ENCODE peak calls at places on chromosomes 11 and 22, in ten cellular contexts. One of them, this sample, is unnamed.

GRCh38 chr22:39926175-39927152 is 25.6 kb downstream of the GRAP2 start:
- DNase-seq in K562: no peak
- DNase-seq in suprapubic skin: no peak
- DNase-seq in A549: no peak
- DNase-seq in transverse colon: peak; percentile 28
- DNase-seq in upper lobe of left lung: no peak
- DNase-seq in H1: no peak
- DNase-seq in tibial nerve: no peak
- DNase-seq in ovary: no peak
- DNase-seq in SK-N-SH: no peak
- DNase-seq in this sample: no peak

GRCh38 chr11:12689029-12689755 is 15.0 kb downstream of the TEAD1 start:
- DNase-seq in K562: peak; percentile 29
- DNase-seq in suprapubic skin: no peak
- DNase-seq in A549: no peak
- DNase-seq in transverse colon: no peak
- DNase-seq in upper lobe of left lung: no peak
- DNase-seq in H1: no peak
- DNase-seq in tibial nerve: no peak
- DNase-seq in ovary: no peak
- DNase-seq in SK-N-SH: no peak
- DNase-seq in this sample: no peak

GRCh38 chr11:11584446-11584810 is 37.4 kb downstream of the GALNT18 start:
- DNase-seq in K562: no peak
- DNase-seq in suprapubic skin: no peak
- DNase-seq in A549: peak; percentile 82
- DNase-seq in transverse colon: no peak
- DNase-seq in upper lobe of left lung: no peak
- DNase-seq in H1: no peak
- DNase-seq in tibial nerve: no peak
- DNase-seq in ovary: no peak
- DNase-seq in SK-N-SH: no peak
- DNase-seq in this sample: no peak

GRCh38 chr11:61911701-61912529 is 5.5 kb downstream of the RAB3IL1 start:
- DNase-seq in K562: no peak
- DNase-seq in suprapubic skin: peak; percentile 72
- DNase-seq in A549: no peak
- DNase-seq in transverse colon: no peak
- DNase-seq in upper lobe of left lung: no peak
- DNase-seq in H1: no peak
- DNase-seq in tibial nerve: peak; percentile 15
- DNase-seq in ovary: peak; percentile 74
- DNase-seq in SK-N-SH: peak; percentile 25
- DNase-seq in this sample: peak; percentile 65

GRCh38 chr11:116906479-116906878 is 69.1 kb upstream of the APOA1 start:
- DNase-seq in K562: no peak
- DNase-seq in suprapubic skin: no peak
- DNase-seq in A549: no peak
- DNase-seq in transverse colon: no peak
- DNase-seq in upper lobe of left lung: no peak
- DNase-seq in H1: no peak
- DNase-seq in tibial nerve: no peak
- DNase-seq in ovary: no peak
- DNase-seq in SK-N-SH: no peak
- DNase-seq in this sample: no peak

GRCh38 chr22:23233746-23234408 is 53.6 kb downstream of the BCR start:
- DNase-seq in K562: no peak
- DNase-seq in suprapubic skin: no peak
- DNase-seq in A549: no peak
- DNase-seq in transverse colon: no peak
- DNase-seq in upper lobe of left lung: no peak
- DNase-seq in H1: no peak
- DNase-seq in tibial nerve: peak; percentile 61
- DNase-seq in ovary: no peak
- DNase-seq in SK-N-SH: peak; percentile 69
- DNase-seq in this sample: no peak

GRCh38 chr22:44109417-44109816 is 71.3 kb upstream of the PARVG start:
- DNase-seq in K562: no peak
- DNase-seq in suprapubic skin: no peak
- DNase-seq in A549: no peak
- DNase-seq in transverse colon: no peak
- DNase-seq in upper lobe of left lung: no peak
- DNase-seq in H1: no peak
- DNase-seq in tibial nerve: no peak
- DNase-seq in ovary: peak; percentile 2
- DNase-seq in SK-N-SH: peak; percentile 47
- DNase-seq in this sample: peak; percentile 17

GRCh38 chr11:81026008-81026407 is 1585.2 kb upstream of the TENM4 start:
- DNase-seq in K562: no peak
- DNase-seq in suprapubic skin: no peak
- DNase-seq in A549: no peak
- DNase-seq in transverse colon: no peak
- DNase-seq in upper lobe of left lung: no peak
- DNase-seq in H1: no peak
- DNase-seq in tibial nerve: no peak
- DNase-seq in ovary: no peak
- DNase-seq in SK-N-SH: no peak
- DNase-seq in this sample: no peak

DNA sequence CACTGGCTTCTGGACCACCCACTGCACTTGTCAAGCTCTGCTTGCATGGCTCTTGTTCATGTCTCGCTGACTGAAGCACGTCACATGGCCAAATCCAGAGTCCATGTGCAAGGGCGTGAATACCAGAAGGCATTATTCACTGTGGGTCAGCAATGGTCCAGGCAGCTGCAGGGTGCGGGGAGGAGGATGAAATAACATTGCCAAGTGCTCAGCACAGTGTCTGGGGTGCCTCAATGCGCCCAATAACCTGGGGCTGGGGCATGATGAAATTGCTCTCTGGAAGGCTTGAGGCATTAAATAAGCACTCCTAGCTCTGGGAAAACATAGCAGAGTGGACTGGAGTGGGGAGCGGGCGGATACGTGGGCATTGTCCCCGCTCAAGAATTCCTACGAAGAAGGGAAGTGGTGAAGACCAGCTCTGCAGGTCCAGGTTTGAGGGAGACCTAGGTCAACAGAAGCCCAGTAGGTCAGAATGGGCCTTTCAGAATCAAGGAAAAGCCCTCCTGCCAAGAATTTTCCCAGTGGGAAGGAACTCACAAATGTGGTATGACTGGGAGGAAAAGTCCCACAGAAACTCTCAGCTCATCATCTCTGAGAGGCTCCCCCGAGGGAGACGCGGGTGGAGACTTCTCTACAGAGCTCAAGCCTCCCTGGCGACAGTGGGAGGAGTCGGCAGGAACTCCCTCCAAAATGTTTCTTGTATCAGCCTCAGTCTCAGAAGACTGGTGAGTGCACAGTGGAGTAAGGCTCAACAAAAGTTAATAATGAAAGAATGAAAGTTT is 15.3 kb upstream of the ACCSL start:
- DNase-seq in K562: no peak
- DNase-seq in suprapubic skin: peak; percentile 72
- DNase-seq in A549: no peak
- DNase-seq in transverse colon: peak; percentile 16
- DNase-seq in upper lobe of left lung: no peak
- DNase-seq in H1: no peak
- DNase-seq in tibial nerve: no peak
- DNase-seq in ovary: no peak
- DNase-seq in SK-N-SH: no peak
- DNase-seq in this sample: no peak
- H3K4me3 ChIP-seq in K562: no peak overlapping the region
- H3K4me3 ChIP-seq in suprapubic skin: no peak overlapping the region
- H3K4me3 ChIP-seq in A549: no peak overlapping the region
- H3K4me3 ChIP-seq in transverse colon: no peak overlapping the region
- H3K4me3 ChIP-seq in upper lobe of left lung: no peak overlapping the region
- H3K4me3 ChIP-seq in H1: no peak overlapping the region
- H3K4me3 ChIP-seq in tibial nerve: no peak overlapping the region
- H3K4me3 ChIP-seq in ovary: no peak overlapping the region
- H3K4me3 ChIP-seq in SK-N-SH: no peak overlapping the region
- H3K4me3 ChIP-seq in this sample: no peak overlapping the region

GRCh38 chr11:126476256-126476970 is 120.9 kb downstream of the ST3GAL4 start:
- DNase-seq in K562: no peak
- DNase-seq in suprapubic skin: no peak
- DNase-seq in A549: no peak
- DNase-seq in transverse colon: no peak
- DNase-seq in upper lobe of left lung: no peak
- DNase-seq in H1: no peak
- DNase-seq in tibial nerve: no peak
- DNase-seq in ovary: no peak
- DNase-seq in SK-N-SH: peak; percentile 67
- DNase-seq in this sample: no peak

GRCh38 chr11:126474220-126474619 is 118.7 kb downstream of the ST3GAL4 start:
- DNase-seq in K562: no peak
- DNase-seq in suprapubic skin: no peak
- DNase-seq in A549: no peak
- DNase-seq in transverse colon: no peak
- DNase-seq in upper lobe of left lung: no peak
- DNase-seq in H1: no peak
- DNase-seq in tibial nerve: no peak
- DNase-seq in ovary: no peak
- DNase-seq in SK-N-SH: no peak
- DNase-seq in this sample: no peak

GRCh38 chr11:126475627-126475991 is 120.1 kb downstream of the ST3GAL4 start:
- DNase-seq in K562: peak; percentile 16
- DNase-seq in suprapubic skin: no peak
- DNase-seq in A549: no peak
- DNase-seq in transverse colon: no peak
- DNase-seq in upper lobe of left lung: no peak
- DNase-seq in H1: no peak
- DNase-seq in tibial nerve: no peak
- DNase-seq in ovary: no peak
- DNase-seq in SK-N-SH: no peak
- DNase-seq in this sample: no peak

GRCh38 chr11:126473269-126473668 is 117.8 kb downstream of the ST3GAL4 start:
- DNase-seq in K562: no peak
- DNase-seq in suprapubic skin: no peak
- DNase-seq in A549: no peak
- DNase-seq in transverse colon: no peak
- DNase-seq in upper lobe of left lung: no peak
- DNase-seq in H1: no peak
- DNase-seq in tibial nerve: no peak
- DNase-seq in ovary: no peak
- DNase-seq in SK-N-SH: no peak
- DNase-seq in this sample: no peak

GRCh38 chr11:126474888-126475626 is 119.6 kb downstream of the ST3GAL4 start:
- DNase-seq in K562: no peak
- DNase-seq in suprapubic skin: no peak
- DNase-seq in A549: no peak
- DNase-seq in transverse colon: no peak
- DNase-seq in upper lobe of left lung: no peak
- DNase-seq in H1: no peak
- DNase-seq in tibial nerve: no peak
- DNase-seq in ovary: peak; percentile 34
- DNase-seq in SK-N-SH: no peak
- DNase-seq in this sample: no peak
- TF ChIP-seq EP300 in K562: no peak
- TF ChIP-seq EP300 in suprapubic skin: no peak
- TF ChIP-seq EP300 in A549: no peak
- TF ChIP-seq EP300 in transverse colon: no peak
- TF ChIP-seq EP300 in upper lobe of left lung: no peak
- TF ChIP-seq EP300 in H1: no peak
- TF ChIP-seq EP300 in tibial nerve: no peak
- TF ChIP-seq EP300 in ovary: no peak
- TF ChIP-seq EP300 in SK-N-SH: no peak
- TF ChIP-seq EP300 in this sample: no peak

GRCh38 chr11:66971483-66971882 is 3.6 kb upstream of the C11orf86 start:
- DNase-seq in K562: no peak
- DNase-seq in suprapubic skin: no peak
- DNase-seq in A549: no peak
- DNase-seq in transverse colon: no peak
- DNase-seq in upper lobe of left lung: no peak
- DNase-seq in H1: no peak
- DNase-seq in tibial nerve: no peak
- DNase-seq in ovary: no peak
- DNase-seq in SK-N-SH: no peak
- DNase-seq in this sample: no peak

GRCh38 chr11:66969584-66970205 is 5.4 kb upstream of the C11orf86 start:
- DNase-seq in K562: no peak
- DNase-seq in suprapubic skin: no peak
- DNase-seq in A549: no peak
- DNase-seq in transverse colon: no peak
- DNase-seq in upper lobe of left lung: no peak
- DNase-seq in H1: no peak
- DNase-seq in tibial nerve: no peak
- DNase-seq in ovary: no peak
- DNase-seq in SK-N-SH: no peak
- DNase-seq in this sample: no peak

GRCh38 chr11:66970371-66970807 is 4.7 kb upstream of the C11orf86 start:
- DNase-seq in K562: no peak
- DNase-seq in suprapubic skin: no peak
- DNase-seq in A549: no peak
- DNase-seq in transverse colon: no peak
- DNase-seq in upper lobe of left lung: no peak
- DNase-seq in H1: no peak
- DNase-seq in tibial nerve: no peak
- DNase-seq in ovary: no peak
- DNase-seq in SK-N-SH: no peak
- DNase-seq in this sample: no peak

GRCh38 chr11:66967670-66968425 is 7.3 kb upstream of the C11orf86 start:
- DNase-seq in K562: no peak
- DNase-seq in suprapubic skin: no peak
- DNase-seq in A549: no peak
- DNase-seq in transverse colon: no peak
- DNase-seq in upper lobe of left lung: no peak
- DNase-seq in H1: no peak
- DNase-seq in tibial nerve: no peak
- DNase-seq in ovary: no peak
- DNase-seq in SK-N-SH: no peak
- DNase-seq in this sample: no peak

DNA sequence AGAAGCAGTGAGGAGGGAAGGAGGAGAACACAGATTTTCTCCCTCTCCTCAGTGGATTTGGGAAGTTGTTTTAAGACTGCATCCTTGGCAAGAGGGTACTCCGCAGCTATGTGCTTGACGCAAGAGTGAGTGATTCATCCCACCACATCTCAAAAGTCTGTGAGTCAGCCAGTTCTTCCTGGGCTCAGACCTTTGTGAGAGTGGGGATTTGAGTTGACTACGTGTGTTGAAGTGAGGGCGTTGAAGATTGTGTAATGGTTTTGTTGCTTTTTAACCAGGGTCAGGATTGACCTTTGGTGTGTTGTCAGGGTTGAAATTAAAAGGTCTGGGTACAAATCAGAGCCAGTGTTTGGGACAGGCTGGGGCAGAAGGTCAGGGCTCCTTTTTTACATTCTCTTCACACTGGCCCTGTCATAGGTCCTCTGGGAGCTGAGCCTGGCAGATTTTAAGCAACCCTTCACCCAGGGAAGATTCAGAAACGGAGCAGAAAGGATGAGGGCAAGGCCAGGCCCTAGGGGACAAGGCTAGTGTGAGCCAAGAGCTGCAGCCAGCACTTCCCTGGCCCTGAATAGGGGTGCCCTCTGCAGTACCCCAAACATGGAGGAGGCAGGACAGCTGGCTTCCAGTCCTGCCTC is 4.2 kb upstream of the C11orf86 start:
- DNase-seq in K562: peak; percentile 47
- DNase-seq in suprapubic skin: no peak
- DNase-seq in A549: peak; percentile 90
- DNase-seq in transverse colon: peak; percentile 29
- DNase-seq in upper lobe of left lung: no peak
- DNase-seq in H1: no peak
- DNase-seq in tibial nerve: peak; percentile 43
- DNase-seq in ovary: no peak
- DNase-seq in SK-N-SH: peak; percentile 8
- DNase-seq in this sample: peak; percentile 77
- H3K27ac ChIP-seq in K562: no peak overlapping the region
- H3K27ac ChIP-seq in suprapubic skin: peak overlapping the region; percentile 82
- H3K27ac ChIP-seq in A549: peak overlapping the region; percentile 95
- H3K27ac ChIP-seq in transverse colon: peak overlapping the region; percentile 73
- H3K27ac ChIP-seq in upper lobe of left lung: peak overlapping the region; percentile 80
- H3K27ac ChIP-seq in H1: no peak overlapping the region
- H3K27ac ChIP-seq in tibial nerve: peak overlapping the region; percentile 71
- H3K27ac ChIP-seq in ovary: no peak overlapping the region
- H3K27ac ChIP-seq in SK-N-SH: no peak overlapping the region
- H3K27ac ChIP-seq in this sample: peak overlapping the region; percentile 11

GRCh38 chr11:85682330-85683305 is 3.4 kb downstream of the CCDC89 start:
- DNase-seq in K562: peak; percentile 15
- DNase-seq in suprapubic skin: no peak
- DNase-seq in A549: peak; percentile 22
- DNase-seq in transverse colon: peak; percentile 55
- DNase-seq in upper lobe of left lung: peak; percentile 93
- DNase-seq in H1: no peak
- DNase-seq in tibial nerve: peak; percentile 33
- DNase-seq in ovary: peak; percentile 87
- DNase-seq in SK-N-SH: peak; percentile 81
- DNase-seq in this sample: peak; percentile 84

GRCh38 chr11:85679581-85679980 is 6.4 kb downstream of the CCDC89 start:
- DNase-seq in K562: no peak
- DNase-seq in suprapubic skin: no peak
- DNase-seq in A549: no peak
- DNase-seq in transverse colon: no peak
- DNase-seq in upper lobe of left lung: no peak
- DNase-seq in H1: no peak
- DNase-seq in tibial nerve: no peak
- DNase-seq in ovary: no peak
- DNase-seq in SK-N-SH: no peak
- DNase-seq in this sample: no peak

GRCh38 chr11:85680897-85681296 is 5.1 kb downstream of the CCDC89 start:
- DNase-seq in K562: no peak
- DNase-seq in suprapubic skin: no peak
- DNase-seq in A549: no peak
- DNase-seq in transverse colon: no peak
- DNase-seq in upper lobe of left lung: no peak
- DNase-seq in H1: no peak
- DNase-seq in tibial nerve: no peak
- DNase-seq in ovary: no peak
- DNase-seq in SK-N-SH: peak; percentile 48
- DNase-seq in this sample: no peak

GRCh38 chr11:85685820-85686459 is at the start of gene CCDC89:
- DNase-seq in K562: peak; percentile 32
- DNase-seq in suprapubic skin: peak; percentile 82
- DNase-seq in A549: no peak
- DNase-seq in transverse colon: peak; percentile 48
- DNase-seq in upper lobe of left lung: no peak
- DNase-seq in H1: no peak
- DNase-seq in tibial nerve: peak; percentile 46
- DNase-seq in ovary: peak; percentile 85
- DNase-seq in SK-N-SH: peak; percentile 79
- DNase-seq in this sample: peak; percentile 92

DNA sequence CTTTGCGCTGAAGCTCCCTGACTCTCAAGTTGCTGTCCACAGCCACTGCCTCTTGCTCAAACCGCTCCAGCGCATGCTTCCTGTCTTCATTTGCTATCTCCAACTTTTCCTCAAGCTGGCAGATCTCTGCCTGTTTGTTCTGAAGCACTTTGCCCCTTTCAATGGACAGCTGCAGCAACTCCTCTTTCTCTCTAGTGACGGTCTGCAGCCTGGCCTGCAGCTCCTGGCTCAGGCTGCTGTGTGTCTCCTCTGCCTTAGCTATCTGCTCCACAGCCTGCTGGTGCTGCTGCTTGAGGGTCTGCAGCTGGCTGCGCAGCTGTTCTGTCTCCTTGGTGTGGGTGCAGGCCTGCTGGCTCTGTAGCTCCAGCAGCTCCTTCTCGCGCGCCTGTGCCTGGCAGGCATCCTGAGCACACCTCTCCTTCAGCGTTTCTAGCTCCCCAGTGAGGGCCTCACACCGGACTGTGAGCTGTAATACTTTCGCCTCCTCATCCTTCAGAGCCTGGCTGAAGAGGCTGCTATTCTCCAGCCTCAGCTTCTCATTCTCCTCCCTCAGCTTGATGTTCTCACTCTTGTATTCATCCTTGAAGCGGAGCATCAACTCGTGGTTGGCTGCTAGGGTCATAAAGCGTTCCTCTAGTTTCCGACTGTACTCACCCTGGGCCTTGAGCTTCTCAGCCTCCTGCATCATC is 720 bp downstream of the CCDC89 start:
- DNase-seq in K562: no peak
- DNase-seq in suprapubic skin: no peak
- DNase-seq in A549: no peak
- DNase-seq in transverse colon: no peak
- DNase-seq in upper lobe of left lung: peak; percentile 63
- DNase-seq in H1: no peak
- DNase-seq in tibial nerve: no peak
- DNase-seq in ovary: peak; percentile 48
- DNase-seq in SK-N-SH: peak; percentile 28
- DNase-seq in this sample: peak; percentile 70
- H3K4me3 ChIP-seq in K562: no peak overlapping the region
- H3K4me3 ChIP-seq in suprapubic skin: peak overlapping the region; percentile 47
- H3K4me3 ChIP-seq in A549: no peak overlapping the region
- H3K4me3 ChIP-seq in transverse colon: peak overlapping the region; percentile 39
- H3K4me3 ChIP-seq in upper lobe of left lung: peak overlapping the region; percentile 30
- H3K4me3 ChIP-seq in H1: no peak overlapping the region
- H3K4me3 ChIP-seq in tibial nerve: peak overlapping the region; percentile 47
- H3K4me3 ChIP-seq in ovary: peak overlapping the region; percentile 45
- H3K4me3 ChIP-seq in SK-N-SH: peak overlapping the region; percentile 59
- H3K4me3 ChIP-seq in this sample: peak overlapping the region; percentile 41

This sample was measured in sigmoid colon.